ENCODE peak calls at places on chromosomes 12 and 14, in seven cellular contexts. D, O, J, L, R, C and I are unnamed samples.

GRCh38 chr12:117643971-117644370 is 282.5 kb upstream of the NOS1 start:
- DNase-seq in R (no peak), C (no peak), J (no peak), D (no peak), L (no peak), O (no peak), I (no peak)

GRCh38 chr12:97075583-97076268 is 168.7 kb downstream of the NEDD1 start:
- DNase-seq in L (no peak), O (no peak), J (no peak), C (no peak), R (no peak), D (no peak), I (no peak)

GRCh38 chr14:74684444-74684843 is 28.4 kb downstream of the AREL1 start:
- DNase-seq in J (no peak), L (no peak), D (no peak), R (peak), C (peak), O (no peak), I (no peak)

GRCh38 chr12:108543642-108544041 is 17.3 kb downstream of the SART3 start:
- DNase-seq in L (no peak), C (no peak), J (no peak), D (no peak), R (no peak), O (no peak), I (no peak)

GRCh38 chr14:60622210-60622919 is 26.9 kb downstream of the SIX1 start:
- DNase-seq in R (no peak), C (no peak), J (peak), O (no peak), L (no peak), D (no peak), I (no peak)

GRCh38 chr14:59123975-59124374 is 64.5 kb upstream of the DAAM1 start:
- DNase-seq in C (no peak), L (no peak), O (peak), J (peak), R (no peak), D (no peak), I (no peak)

GRCh38 chr12:66000958-66001357 is 129.6 kb downstream of the LLPH start:
- DNase-seq in C (no peak), D (no peak), O (no peak), R (no peak), J (no peak), L (no peak), I (no peak)

GRCh38 chr14:73771848-73772705 is 57.9 kb upstream of the PNMA1 start:
- DNase-seq in C (no peak), D (peak), L (no peak), R (peak), J (peak), O (no peak), I (peak)

GRCh38 chr14:37903561-37904191 is 304.0 kb upstream of the SSTR1 start:
- DNase-seq in R (peak), C (no peak), J (peak), O (peak), L (peak), D (no peak), I (peak)

GRCh38 chr12:87812711-87813110 is 216.5 kb downstream of the C12orf50 start:
- DNase-seq in O (no peak), J (no peak), D (no peak), L (no peak), R (no peak), C (no peak), I (no peak)

GRCh38 chr12:599756-600155 is 63.5 kb downstream of the NINJ2 start:
- DNase-seq in R (no peak), O (no peak), L (no peak), J (no peak), D (no peak), C (no peak), I (no peak)

GRCh38 chr12:29782821-29783772 is 645 bp downstream of the TMTC1 start:
- DNase-seq in J (peak), D (peak), O (no peak), R (no peak), C (no peak), L (no peak), I (no peak)

GRCh38 chr14:92513204-92513965 is at the start of gene RIN3:
- DNase-seq in O (peak), J (peak), C (peak), D (peak), R (peak), L (no peak), I (peak)

GRCh38 chr12:6360578-6361490 is 14.5 kb downstream of the SCNN1A start:
- DNase-seq in L (no peak), C (no peak), J (no peak), O (no peak), D (no peak), R (no peak), I (no peak)

GRCh38 chr12:69101505-69101904 is 137.9 kb upstream of the CPSF6 start:
- DNase-seq in D (peak), L (no peak), C (no peak), O (peak), R (no peak), J (no peak), I (no peak)

GRCh38 chr12:123436017-123436964 is at the start of gene RILPL2:
- DNase-seq in J (peak), D (peak), O (peak), L (peak), R (peak), C (peak), I (peak)
- TF ChIP-seq POLR2A in J (no peak), D (peak), O (peak), L (no peak), R (peak), C (no peak), I (peak)

GRCh38 chr14:49687942-49688700 is at the start of gene POLE2:
- DNase-seq in C (peak), J (peak), R (peak), D (peak), O (peak), L (peak), I (peak)
- TF ChIP-seq POLR2A in C (no peak), J (no peak), R (peak), D (no peak), O (peak), L (no peak), I (peak)

DNA sequence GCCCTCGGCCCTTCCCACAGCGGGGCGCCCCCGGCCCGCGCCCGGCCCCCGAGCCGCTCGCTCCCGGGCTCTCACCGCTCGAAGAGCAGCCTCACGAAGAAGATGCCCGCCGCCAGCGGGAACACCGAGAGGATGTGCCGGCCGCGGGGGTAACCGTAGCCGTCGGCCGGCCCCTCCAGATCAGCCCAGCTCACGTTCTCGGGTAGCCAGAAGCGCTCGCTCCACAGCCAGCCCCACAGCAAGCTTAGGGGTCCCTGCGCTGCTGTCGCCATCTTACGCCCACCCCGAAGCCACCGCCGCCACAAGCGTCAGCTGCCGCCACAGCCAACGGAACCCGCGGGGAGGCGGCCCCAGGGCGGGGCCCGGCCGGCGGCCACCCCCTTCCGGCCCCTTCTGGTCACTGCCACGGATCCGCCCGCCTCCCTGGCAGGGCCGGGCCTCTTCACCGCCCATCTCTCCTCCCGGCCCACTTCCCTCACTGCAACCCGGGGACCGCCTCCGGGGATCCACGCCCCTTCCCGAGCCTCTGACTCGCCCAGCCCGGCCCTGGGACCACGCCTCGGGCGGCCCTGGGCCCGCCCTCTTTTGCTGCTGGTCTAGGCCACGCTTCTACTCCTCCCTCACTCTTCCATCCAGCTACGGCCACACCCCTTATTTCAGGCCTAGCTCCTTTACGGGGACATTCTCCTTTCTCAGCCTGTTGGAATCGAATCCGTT is at the start of gene CERS5:
- DNase-seq in R (peak), C (peak), O (peak), L (peak), J (peak), D (peak), I (peak)
- TF ChIP-seq POLR2A in R (peak), C (no peak), O (peak), L (peak), J (peak), D (peak), I (peak)

GRCh38 chr12:57381693-57382220 is 49.1 kb downstream of the R3HDM2 start:
- DNase-seq in L (no peak), C (no peak), R (no peak), O (no peak), J (peak), D (no peak), I (no peak)
- TF ChIP-seq POLR2A in L (no peak), C (no peak), R (no peak), O (no peak), J (no peak), D (no peak), I (no peak)

GRCh38 chr14:98198385-98198784 is 1073.6 kb downstream of the BCL11B start:
- DNase-seq in J (no peak), R (peak), C (no peak), L (no peak), D (no peak), O (no peak), I (peak)

GRCh38 chr14:98192946-98193345 is 1079.1 kb downstream of the BCL11B start:
- DNase-seq in D (no peak), O (no peak), J (no peak), C (no peak), L (no peak), R (no peak), I (no peak)

GRCh38 chr14:98194821-98195220 is 1077.2 kb downstream of the BCL11B start:
- DNase-seq in D (no peak), J (no peak), O (no peak), R (no peak), L (no peak), C (no peak), I (no peak)

GRCh38 chr14:98197933-98198332 is 1074.1 kb downstream of the BCL11B start:
- DNase-seq in D (no peak), J (no peak), R (no peak), C (no peak), L (no peak), O (no peak), I (no peak)

GRCh38 chr14:98195256-98195655 is 1076.7 kb downstream of the BCL11B start:
- DNase-seq in R (no peak), C (no peak), J (no peak), O (no peak), L (no peak), D (no peak), I (no peak)
- TF ChIP-seq POLR2A in R (no peak), C (no peak), J (no peak), O (no peak), L (no peak), D (no peak), I (no peak)

GRCh38 chr14:80940146-80940545 is 1.4 kb downstream of the CEP128 start:
- DNase-seq in O (no peak), J (no peak), D (no peak), L (no peak), C (no peak), R (peak), I (peak)

GRCh38 chr14:80946187-80946586 is 4.6 kb upstream of the CEP128 start:
- DNase-seq in L (no peak), R (no peak), O (no peak), C (no peak), D (no peak), J (peak), I (no peak)

GRCh38 chr14:80942158-80942738 is 710 bp upstream of the CEP128 start:
- DNase-seq in R (peak), J (no peak), C (no peak), L (no peak), D (no peak), O (no peak), I (peak)

GRCh38 chr14:80944861-80945617 is 3.5 kb upstream of the CEP128 start:
- DNase-seq in O (no peak), C (no peak), D (no peak), L (no peak), R (no peak), J (no peak), I (no peak)

GRCh38 chr14:80941241-80942157 is at the start of gene CEP128:
- DNase-seq in D (peak), R (peak), O (peak), L (peak), C (peak), J (peak), I (peak)
- TF ChIP-seq POLR2A in D (no peak), R (peak), O (peak), L (peak), C (no peak), J (no peak), I (peak)

GRCh38 chr14:23284654-23285529 is 1.0 kb downstream of the HOMEZ start:
- DNase-seq in L (no peak), R (peak), D (no peak), O (no peak), C (no peak), J (peak), I (peak)
- TF ChIP-seq POLR2A in L (no peak), R (no peak), D (no peak), O (no peak), C (no peak), J (no peak), I (no peak)

GRCh38 chr14:20970983-20971704 is 15.9 kb downstream of the RNASE2 start:
- DNase-seq in O (peak), R (peak), L (peak), D (peak), J (peak), C (no peak), I (peak)
- TF ChIP-seq POLR2A in O (peak), R (peak), L (no peak), D (no peak), J (no peak), C (no peak), I (no peak)